ENCODE peak calls at places on chromosomes 2 and 18, in seven cellular contexts. Q is gastrocnemius medialis, D is skeletal muscle cell, T is dorsolateral prefrontal cortex, C is sigmoid colon, J is bronchial epithelial cell, R is iPS DF 6.9. O is an unnamed sample.

GRCh38 chr18:48929951-48930713 is 20.6 kb downstream of the SMAD7 start:
- DNase-seq in Q (no peak), D (no peak), T (no peak), C (peak; percentile 84), J (no peak), R (no peak), O (no peak)

GRCh38 chr2:140604096-140604495 is 1526.7 kb downstream of the LRP1B start:
- DNase-seq in Q (no peak), D (peak; percentile 79), T (no peak), C (no peak), J (peak; percentile 11), R (no peak), O (no peak)

GRCh38 chr18:30999186-30999585 is 43.4 kb downstream of the DSC3 start:
- DNase-seq in Q (no peak), D (no peak), T (no peak), C (no peak), J (no peak), R (no peak), O (no peak)

GRCh38 chr2:28695245-28695647 is 56.4 kb upstream of the PPP1CB start:
- DNase-seq in Q (no peak), D (no peak), T (peak; percentile 47), C (no peak), J (no peak), R (no peak), O (no peak)

GRCh38 chr18:34631071-34631470 is 79.0 kb upstream of the DTNA start:
- DNase-seq in Q (no peak), D (no peak), T (no peak), C (no peak), J (no peak), R (no peak), O (no peak)

GRCh38 chr2:232658217-232658785 is 24.9 kb downstream of the EFHD1 start:
- DNase-seq in Q (no peak), D (no peak), T (no peak), C (no peak), J (peak; percentile 15), R (no peak), O (no peak)

GRCh38 chr18:35000457-35000856 is 40.8 kb upstream of the MAPRE2 start:
- DNase-seq in Q (no peak), D (no peak), T (no peak), C (no peak), J (no peak), R (no peak), O (no peak)

GRCh38 chr2:84481702-84482101 is 22.6 kb upstream of the SUCLG1 start:
- DNase-seq in Q (no peak), D (peak; percentile 51), T (no peak), C (no peak), J (peak; percentile 39), R (no peak), O (no peak)

GRCh38 chr2:211216221-211216620 is 659.8 kb downstream of the CPS1 start:
- DNase-seq in Q (no peak), D (no peak), T (no peak), C (no peak), J (peak; percentile 50), R (peak; percentile 9), O (no peak)

GRCh38 chr18:25896178-25896780 is 194.1 kb downstream of the SS18 start:
- DNase-seq in Q (peak; percentile 8), D (no peak), T (no peak), C (no peak), J (peak; percentile 18), R (no peak), O (peak; percentile 29)

GRCh38 chr2:229296016-229296415 is 24.9 kb upstream of the PID1 start:
- DNase-seq in Q (no peak), D (no peak), T (no peak), C (no peak), J (no peak), R (no peak), O (no peak)

GRCh38 chr2:2016912-2017311 is 272.6 kb upstream of the PXDN start:
- DNase-seq in Q (no peak), D (no peak), T (no peak), C (no peak), J (no peak), R (no peak), O (no peak)

GRCh38 chr2:216942465-216942864 is 82.6 kb upstream of the TNP1 start:
- DNase-seq in Q (no peak), D (no peak), T (no peak), C (no peak), J (no peak), R (no peak), O (no peak)

GRCh38 chr2:111986116-111986900 is 68.8 kb upstream of the TMEM87B start:
- DNase-seq in Q (no peak), D (no peak), T (no peak), C (no peak), J (no peak), R (no peak), O (no peak)

GRCh38 chr2:23809168-23809567 is 117.8 kb downstream of the ATAD2B start:
- DNase-seq in Q (no peak), D (no peak), T (no peak), C (no peak), J (no peak), R (no peak), O (no peak)

GRCh38 chr2:23806201-23806600 is 120.7 kb downstream of the ATAD2B start:
- DNase-seq in Q (no peak), D (no peak), T (no peak), C (no peak), J (peak; percentile 76), R (no peak), O (no peak)

GRCh38 chr2:23803275-23803964 is 123.5 kb downstream of the ATAD2B start:
- DNase-seq in Q (no peak), D (peak; percentile 40), T (no peak), C (no peak), J (peak; percentile 86), R (no peak), O (peak; percentile 16)

GRCh38 chr2:23803965-23804542 is 122.9 kb downstream of the ATAD2B start:
- DNase-seq in Q (no peak), D (no peak), T (no peak), C (no peak), J (peak; percentile 47), R (peak; percentile 18), O (peak; percentile 4)

DNA sequence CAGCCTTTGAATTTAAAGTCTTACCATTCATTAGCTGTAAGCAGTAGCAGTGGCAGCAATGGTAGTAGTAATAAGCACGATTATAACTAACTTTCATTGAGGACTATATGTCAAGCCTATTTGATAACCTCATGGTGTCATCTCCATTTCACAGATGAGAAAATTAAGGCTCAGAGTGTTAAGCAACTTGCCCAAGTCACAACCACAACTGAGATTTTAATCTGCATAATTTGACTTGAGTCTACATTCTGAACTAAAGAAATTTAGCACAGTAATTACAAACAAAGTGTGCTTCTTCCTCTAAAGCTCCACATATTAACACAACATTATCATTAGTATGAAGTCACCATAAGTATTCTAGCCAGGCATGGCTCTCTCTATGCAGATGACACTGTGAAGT is 120.3 kb downstream of the ATAD2B start:
- DNase-seq in Q (no peak), D (no peak), T (no peak), C (no peak), J (no peak), R (no peak), O (no peak)
- H3K4me3 ChIP-seq in Q (no peak overlapping the region), D (no peak overlapping the region), T (no peak overlapping the region), C (no peak overlapping the region), J (no peak overlapping the region), R (no peak overlapping the region), O (no peak overlapping the region)

DNA sequence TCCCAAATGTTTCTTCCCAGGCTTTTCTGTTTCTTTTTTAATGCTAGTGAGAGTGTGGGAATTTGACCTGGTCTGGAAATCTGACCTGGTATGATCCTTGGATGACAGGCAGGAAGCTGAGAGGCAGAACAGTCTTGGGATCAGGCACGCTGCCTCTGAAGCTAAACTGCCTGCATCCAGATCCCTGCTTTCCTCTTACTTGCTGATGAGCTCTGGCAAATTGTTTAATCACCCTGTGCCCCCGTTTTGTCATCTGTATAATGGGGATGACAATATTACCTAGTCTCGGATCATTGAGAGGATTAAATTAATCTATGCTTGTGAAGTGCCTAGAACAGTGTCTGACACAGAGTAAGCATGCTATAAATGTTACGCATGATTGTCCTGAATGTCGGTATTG is 3.3 kb downstream of the KLHL23 start:
- DNase-seq in Q (no peak), D (no peak), T (no peak), C (no peak), J (no peak), R (no peak), O (no peak)
- H3K4me3 ChIP-seq in Q (peak overlapping the region; percentile 66), D (no peak overlapping the region), T (peak overlapping the region; percentile 39), C (peak overlapping the region; percentile 74), J (no peak overlapping the region), R (no peak overlapping the region), O (no peak overlapping the region)

DNA sequence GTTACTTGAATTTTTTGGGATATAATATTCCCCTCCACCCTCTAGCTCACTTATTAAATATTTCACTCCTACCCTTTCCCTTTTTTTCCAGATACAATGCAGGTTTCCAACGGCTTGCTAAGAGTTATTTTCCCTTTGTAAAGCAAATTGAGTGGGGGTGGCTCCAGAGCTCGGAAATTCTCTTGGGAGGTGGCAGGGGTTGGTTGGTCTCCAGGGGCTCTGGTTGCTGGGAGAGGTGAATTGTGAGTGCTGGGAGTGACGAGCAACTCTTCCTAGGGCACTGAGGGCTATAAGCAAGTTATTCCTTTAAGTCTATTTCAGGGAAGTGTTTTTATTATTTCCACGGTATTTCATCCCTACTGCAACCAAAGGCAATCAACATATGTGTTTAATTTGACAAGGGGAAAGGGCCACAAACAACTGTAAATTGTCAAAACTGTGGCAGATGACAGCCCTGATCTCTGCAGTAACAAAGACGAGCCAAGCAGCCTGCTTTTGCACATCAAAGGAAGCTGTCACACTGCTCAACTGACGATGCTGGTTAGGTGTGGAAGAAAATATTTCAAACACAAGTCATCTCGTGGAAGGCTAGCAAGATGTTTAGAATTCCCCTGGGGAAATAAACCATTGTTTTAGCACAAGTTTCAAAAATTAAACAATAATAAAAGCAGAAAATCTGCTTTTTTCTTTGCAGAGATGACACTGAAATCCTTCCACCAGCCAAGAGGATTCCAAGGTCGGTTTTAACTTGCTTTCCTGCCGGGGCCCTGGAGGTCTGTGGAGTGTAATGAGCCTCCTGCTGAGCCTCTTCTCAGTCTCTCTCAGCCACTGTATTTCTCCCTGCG is 34.8 kb upstream of the ASXL2 start:
- DNase-seq in Q (no peak), D (peak; percentile 6), T (no peak), C (no peak), J (no peak), R (no peak), O (no peak)
- H3K4me3 ChIP-seq in Q (no peak overlapping the region), D (no peak overlapping the region), T (no peak overlapping the region), C (no peak overlapping the region), J (no peak overlapping the region), R (no peak overlapping the region), O (no peak overlapping the region)

DNA sequence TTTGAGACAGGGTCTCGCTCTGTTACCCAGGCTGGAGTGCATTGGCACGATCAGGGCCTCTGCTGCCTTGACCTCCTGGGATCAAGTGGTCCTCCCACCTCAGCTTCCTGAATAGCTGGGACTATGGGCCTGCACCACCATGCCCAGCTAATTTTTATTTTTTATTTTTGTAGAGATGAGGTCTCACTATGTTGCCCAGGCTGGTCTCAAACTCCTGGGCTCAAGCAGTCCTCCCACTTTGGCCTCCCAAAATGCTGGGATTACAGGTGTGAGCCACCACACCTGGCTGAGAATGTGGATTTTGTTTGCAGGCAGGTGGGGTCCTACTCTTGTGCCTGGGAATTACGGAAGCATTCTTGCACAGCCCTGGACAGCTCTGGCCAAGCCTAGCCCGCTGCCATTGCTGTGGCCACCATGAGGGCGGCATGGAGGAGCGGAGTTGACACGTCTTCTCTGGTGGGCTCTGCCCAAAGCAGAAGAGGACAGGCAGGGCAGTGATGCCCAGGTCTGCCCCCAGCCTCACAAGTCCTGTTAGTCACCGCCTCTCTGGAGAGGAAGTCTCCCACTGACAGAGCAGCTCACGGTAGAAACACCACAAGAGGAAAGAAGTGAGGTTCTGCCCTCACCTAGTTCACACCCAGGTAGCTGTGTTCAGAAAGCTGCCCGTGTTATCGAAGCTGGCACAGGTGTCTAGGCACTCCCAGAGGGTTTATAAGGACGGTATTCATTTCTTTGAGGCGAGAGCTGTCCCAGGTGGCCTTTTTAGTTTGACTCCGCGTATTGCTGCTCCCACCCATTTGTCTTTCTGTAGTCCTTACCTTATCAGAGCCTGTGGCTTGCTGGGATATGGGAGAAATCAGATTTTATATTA is 46.2 kb downstream of the ARMC9 start:
- DNase-seq in Q (no peak), D (no peak), T (no peak), C (no peak), J (no peak), R (no peak), O (no peak)
- H3K4me3 ChIP-seq in Q (no peak overlapping the region), D (no peak overlapping the region), T (no peak overlapping the region), C (no peak overlapping the region), J (no peak overlapping the region), R (no peak overlapping the region), O (no peak overlapping the region)

O was measured in AG04450.